ENCODE peak calls at places on chromosomes 4 and X, in eight cellular contexts. C is NCI-H2081; I is psoas muscle; W is stimulated activated CD8-positive, alpha-beta memory T cell treated with anti-CD3 and anti-CD28 coated beads, Interleukin-7, amount 100 ng/mL, for 24 hours; V is activated CD4-positive, alpha-beta T cell treated with anti-CD3 and anti-CD28 coated beads for 24 hours; H is activated B cell treated with CpG ODN at 0.5 μM for 24 hours; E is right lobe of liver; B is NAMALWA. T is an unnamed sample.

GRCh38 chr4:118076958-118077766 is 42.9 kb downstream of the NDST3 start:
- DNase-seq in I (no peak), V (no peak), E (peak; percentile 54), B (peak; percentile 60), H (no peak), C (no peak), W (no peak), T (no peak)

GRCh38 chr4:102757681-102758080 is 3.1 kb downstream of the MANBA start:
- DNase-seq in H (no peak), W (no peak), B (no peak), I (no peak), C (no peak), E (no peak), V (no peak), T (no peak)

GRCh38 chr4:87042986-87043820 is 108.4 kb downstream of the AFF1 start:
- DNase-seq in C (no peak), W (no peak), V (no peak), E (no peak), I (no peak), H (no peak), B (no peak), T (no peak)

GRCh38 chrX:82058728-82059127 is 856.8 kb downstream of the SH3BGRL start:
- DNase-seq in B (no peak), E (no peak), C (no peak), V (no peak), H (no peak), W (no peak), I (no peak), T (no peak)

GRCh38 chrX:17500145-17500579 is 125.2 kb downstream of the NHS start:
- DNase-seq in H (no peak), V (no peak), E (no peak), I (no peak), B (no peak), W (no peak), C (no peak), T (no peak)

GRCh38 chrX:131987252-131987651 is 35.9 kb upstream of the STK26 start:
- DNase-seq in C (no peak), W (no peak), I (no peak), V (no peak), H (no peak), B (peak; percentile 75), E (no peak), T (no peak)

GRCh38 chr4:127781303-127782024 is 658 bp upstream of the HSPA4L start:
- DNase-seq in C (no peak), H (no peak), E (no peak), V (no peak), W (no peak), B (no peak), I (peak; percentile 65), T (peak; percentile 83)

GRCh38 chr4:38177035-38177791 is 217.0 kb downstream of the PTTG2 start:
- DNase-seq in I (no peak), W (peak; percentile 25), H (no peak), V (no peak), E (no peak), B (no peak), C (no peak), T (no peak)

GRCh38 chr4:123235431-123235830 is 161.2 kb upstream of the SPRY1 start:
- DNase-seq in W (no peak), V (no peak), C (no peak), B (no peak), H (no peak), E (no peak), I (no peak), T (no peak)

GRCh38 chr4:150006197-150006596 is 72.0 kb upstream of the DCLK2 start:
- DNase-seq in C (no peak), I (no peak), V (no peak), W (no peak), B (no peak), E (no peak), H (no peak), T (no peak)

GRCh38 chrX:104166735-104167436 is 633 bp downstream of the FAM199X start:
- DNase-seq in H (no peak), B (no peak), E (peak; percentile 50), V (no peak), C (no peak), I (no peak), W (no peak), T (peak; percentile 70)

GRCh38 chrX:108304210-108304609 is 134.0 kb downstream of the COL4A6 start:
- DNase-seq in V (no peak), B (peak; percentile 35), I (no peak), E (no peak), W (no peak), C (peak; percentile 18), H (no peak), T (peak; percentile 16)

GRCh38 chr4:25448379-25449109 is 71.5 kb downstream of the ANAPC4 start:
- DNase-seq in I (no peak), H (no peak), E (no peak), V (no peak), W (no peak), C (no peak), B (no peak), T (no peak)

GRCh38 chr4:77473509-77473908 is 132.1 kb upstream of the CXCL13 start:
- DNase-seq in I (no peak), V (no peak), W (no peak), H (no peak), B (peak; percentile 61), E (no peak), C (no peak), T (no peak)

GRCh38 chr4:71004281-71004851 is 10.9 kb downstream of the DCK start:
- DNase-seq in E (no peak), C (no peak), B (peak; percentile 42), V (no peak), H (peak; percentile 52), W (no peak), I (no peak), T (peak; percentile 25)

GRCh38 chrX:45719751-45720501 is 519.2 kb upstream of the DIPK2B start:
- DNase-seq in E (no peak), B (no peak), H (no peak), V (no peak), C (no peak), W (no peak), I (no peak), T (no peak)

GRCh38 chr4:90786602-90787001 is 659.4 kb downstream of the CCSER1 start:
- DNase-seq in W (no peak), H (no peak), C (no peak), B (no peak), I (no peak), V (no peak), E (no peak), T (no peak)

GRCh38 chr4:55318135-55318534 is 27.9 kb upstream of the SRD5A3 start:
- DNase-seq in C (no peak), E (no peak), V (no peak), H (no peak), I (no peak), W (no peak), B (no peak), T (no peak)

GRCh38 chr4:73948990-73949706 is 32.7 kb downstream of the PF4 start:
- DNase-seq in W (no peak), C (no peak), H (no peak), E (no peak), I (no peak), V (no peak), B (no peak), T (no peak)

GRCh38 chrX:7435822-7436221 is 287.9 kb upstream of the PUDP start:
- DNase-seq in E (no peak), V (no peak), W (no peak), B (no peak), I (no peak), H (no peak), C (no peak), T (no peak)

GRCh38 chrX:49270249-49270921 is 792 bp downstream of the PPP1R3F start:
- DNase-seq in H (no peak), B (no peak), C (no peak), E (no peak), I (no peak), V (no peak), W (no peak), T (peak; percentile 8)

GRCh38 chr4:151541438-151542071 is 132.6 kb downstream of the FHIP1A start:
- DNase-seq in C (peak; percentile 73), B (no peak), W (no peak), I (no peak), V (no peak), H (no peak), E (no peak), T (peak; percentile 68)

T was measured in retina.